ENCODE peak calls at places on chromosomes 16 and 17, in five cellular contexts. V is body of pancreas, I is transverse colon, T is dorsolateral prefrontal cortex, F is heart right ventricle. P is an unnamed sample.

GRCh38 chr17:45394913-45395568 is 37.6 kb downstream of the ARHGAP27 start:
- DNase-seq in V (peak; percentile 68), I (peak; percentile 65), T (peak; percentile 67), F (peak; percentile 73), P (peak; percentile 81)

GRCh38 chr16:70267516-70267915 is 15.8 kb upstream of the EXOSC6 start:
- DNase-seq in V (no peak), I (peak; percentile 33), T (no peak), F (no peak), P (no peak)

GRCh38 chr17:78040561-78041400 is 82.3 kb downstream of the TNRC6C start:
- DNase-seq in V (peak; percentile 23), I (peak; percentile 41), T (peak; percentile 81), F (peak; percentile 54), P (no peak)

GRCh38 chr17:78748730-78749317 is 33.2 kb downstream of the CYTH1 start:
- DNase-seq in V (peak; percentile 29), I (peak; percentile 68), T (no peak), F (peak; percentile 53), P (no peak)

GRCh38 chr16:49503242-49504022 is 129.8 kb downstream of the C16orf78 start:
- DNase-seq in V (no peak), I (peak; percentile 30), T (no peak), F (no peak), P (no peak)

GRCh38 chr16:67537270-67537635 is 8.6 kb downstream of the RIPOR1 start:
- DNase-seq in V (peak; percentile 65), I (peak; percentile 57), T (no peak), F (peak; percentile 80), P (no peak)

GRCh38 chr16:21962475-21962874 is 9.3 kb downstream of the UQCRC2 start:
- DNase-seq in V (no peak), I (no peak), T (no peak), F (no peak), P (no peak)

GRCh38 chr17:79087428-79088143 is 13.0 kb downstream of the ENGASE start:
- DNase-seq in V (peak; percentile 72), I (peak; percentile 76), T (peak; percentile 84), F (peak; percentile 57), P (no peak)

GRCh38 chr16:23304620-23305019 is 2.5 kb downstream of the SCNN1B start:
- DNase-seq in V (no peak), I (no peak), T (no peak), F (no peak), P (no peak)

GRCh38 chr17:57989011-57989345 is 924 bp upstream of the VEZF1 start:
- DNase-seq in V (peak; percentile 45), I (peak; percentile 34), T (no peak), F (peak; percentile 71), P (no peak)

GRCh38 chr16:50802000-50802399 is 60.1 kb downstream of the CYLD start:
- DNase-seq in V (no peak), I (no peak), T (no peak), F (no peak), P (peak; percentile 30)

GRCh38 chr16:56193951-56194726 is 2.9 kb downstream of the GNAO1 start:
- DNase-seq in V (peak; percentile 75), I (peak; percentile 70), T (peak; percentile 90), F (peak; percentile 88), P (no peak)

GRCh38 chr17:35630530-35631148 is 43.5 kb downstream of the AP2B1 start:
- DNase-seq in V (no peak), I (no peak), T (no peak), F (no peak), P (no peak)

GRCh38 chr17:17063546-17064122 is 21.4 kb downstream of the MPRIP start:
- DNase-seq in V (peak; percentile 53), I (peak; percentile 33), T (peak; percentile 91), F (peak; percentile 56), P (no peak)

GRCh38 chr17:3983945-3984484 is 19.8 kb upstream of the ATP2A3 start:
- DNase-seq in V (no peak), I (no peak), T (no peak), F (peak; percentile 63), P (no peak)

GRCh38 chr16:56672761-56673536 is 3.3 kb downstream of the MT1H start:
- DNase-seq in V (no peak), I (no peak), T (no peak), F (no peak), P (no peak)

GRCh38 chr16:85431431-85432124 is 181.5 kb upstream of the GSE1 start:
- DNase-seq in V (no peak), I (peak; percentile 5), T (peak; percentile 39), F (no peak), P (no peak)

GRCh38 chr17:2259769-2260536 is 43.6 kb downstream of the SMG6 start:
- DNase-seq in V (no peak), I (peak; percentile 64), T (no peak), F (no peak), P (no peak)

GRCh38 chr16:66502020-66502913 is 47.7 kb downstream of the TK2 start:
- DNase-seq in V (no peak), I (no peak), T (no peak), F (no peak), P (no peak)

GRCh38 chr16:28975158-28975603 is 603 bp downstream of the SPNS1 start:
- DNase-seq in V (no peak), I (no peak), T (no peak), F (no peak), P (no peak)

GRCh38 chr17:49966767-49967166 is 2.2 kb upstream of the DLX4 start:
- DNase-seq in V (no peak), I (no peak), T (no peak), F (no peak), P (no peak)

GRCh38 chr17:49964539-49965521 is 4.2 kb upstream of the DLX4 start:
- DNase-seq in V (no peak), I (no peak), T (no peak), F (no peak), P (no peak)

GRCh38 chr17:49963626-49964538 is 5.1 kb upstream of the DLX4 start:
- DNase-seq in V (no peak), I (no peak), T (no peak), F (no peak), P (no peak)

GRCh38 chr17:49967205-49967604 is 1.8 kb upstream of the DLX4 start:
- DNase-seq in V (no peak), I (no peak), T (no peak), F (no peak), P (no peak)

DNA sequence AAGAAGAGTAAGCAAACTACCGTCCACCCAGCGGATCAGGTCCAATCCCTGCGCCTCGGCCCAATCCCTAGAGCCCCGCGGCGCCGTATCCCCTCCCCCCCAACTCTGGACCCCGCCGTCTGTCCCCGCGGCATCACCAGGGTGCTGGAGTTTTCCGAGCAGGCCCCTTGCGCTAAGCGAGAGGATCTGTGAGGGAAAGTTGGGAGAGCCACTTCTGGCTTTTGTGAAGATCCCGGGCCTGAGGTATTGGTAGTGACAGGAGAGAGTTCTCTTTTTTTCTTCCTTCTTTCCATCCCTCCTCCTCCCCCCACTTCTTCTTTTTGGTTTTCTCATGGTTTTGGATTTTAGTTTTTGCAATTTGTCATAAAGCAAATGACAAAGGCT is 3.5 kb upstream of the DLX4 start:
- DNase-seq in V (no peak), I (no peak), T (no peak), F (no peak), P (no peak)
- H3K27me3 ChIP-seq in V (peaks cover 38% of the 10 kb centered on the region), I (peaks cover 99% of the 10 kb centered on the region), T (peaks cover 89% of the 10 kb centered on the region), F (peaks cover 99% of the 10 kb centered on the region), P (peaks cover 91% of the 10 kb centered on the region)

DNA sequence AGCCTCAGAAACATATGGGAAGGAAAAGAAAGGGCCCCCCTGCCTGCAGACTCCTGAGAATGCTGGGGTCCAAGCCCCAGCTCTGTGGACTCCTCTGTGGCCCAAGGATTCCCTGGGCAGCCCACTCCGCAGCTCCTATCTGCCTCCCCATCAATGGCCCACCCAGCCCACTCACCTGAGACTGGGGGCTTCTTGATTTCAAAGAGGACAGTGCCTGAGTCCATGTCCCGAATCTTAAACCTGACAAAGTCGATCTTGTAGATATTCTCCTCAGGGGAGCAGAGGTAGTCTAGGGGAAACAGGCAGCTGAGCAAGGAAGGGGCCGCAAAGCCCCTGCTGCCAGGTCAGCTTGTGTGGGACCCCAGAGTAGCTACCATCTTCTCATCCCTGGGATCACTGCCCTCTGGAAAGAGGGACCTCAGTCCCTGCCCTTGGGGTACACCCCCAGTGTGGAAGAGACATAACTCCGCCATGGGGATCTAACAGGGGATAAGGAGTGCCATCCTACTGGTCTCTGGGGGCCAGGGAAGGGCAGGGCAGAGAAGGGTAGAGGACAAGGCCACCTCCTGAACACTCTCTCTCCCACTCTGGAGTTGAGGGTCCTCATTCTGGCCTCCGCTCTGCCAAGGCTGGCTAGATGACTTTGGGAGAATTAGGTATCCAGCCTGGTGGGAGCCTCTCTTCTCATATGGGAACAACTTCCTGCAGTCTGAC is 3.9 kb downstream of the UNC119 start:
- DNase-seq in V (no peak), I (no peak), T (no peak), F (no peak), P (no peak)
- H3K4me3 ChIP-seq in V (no peak overlapping the region), I (no peak overlapping the region), T (no peak overlapping the region), F (no peak overlapping the region), P (no peak overlapping the region)

DNA sequence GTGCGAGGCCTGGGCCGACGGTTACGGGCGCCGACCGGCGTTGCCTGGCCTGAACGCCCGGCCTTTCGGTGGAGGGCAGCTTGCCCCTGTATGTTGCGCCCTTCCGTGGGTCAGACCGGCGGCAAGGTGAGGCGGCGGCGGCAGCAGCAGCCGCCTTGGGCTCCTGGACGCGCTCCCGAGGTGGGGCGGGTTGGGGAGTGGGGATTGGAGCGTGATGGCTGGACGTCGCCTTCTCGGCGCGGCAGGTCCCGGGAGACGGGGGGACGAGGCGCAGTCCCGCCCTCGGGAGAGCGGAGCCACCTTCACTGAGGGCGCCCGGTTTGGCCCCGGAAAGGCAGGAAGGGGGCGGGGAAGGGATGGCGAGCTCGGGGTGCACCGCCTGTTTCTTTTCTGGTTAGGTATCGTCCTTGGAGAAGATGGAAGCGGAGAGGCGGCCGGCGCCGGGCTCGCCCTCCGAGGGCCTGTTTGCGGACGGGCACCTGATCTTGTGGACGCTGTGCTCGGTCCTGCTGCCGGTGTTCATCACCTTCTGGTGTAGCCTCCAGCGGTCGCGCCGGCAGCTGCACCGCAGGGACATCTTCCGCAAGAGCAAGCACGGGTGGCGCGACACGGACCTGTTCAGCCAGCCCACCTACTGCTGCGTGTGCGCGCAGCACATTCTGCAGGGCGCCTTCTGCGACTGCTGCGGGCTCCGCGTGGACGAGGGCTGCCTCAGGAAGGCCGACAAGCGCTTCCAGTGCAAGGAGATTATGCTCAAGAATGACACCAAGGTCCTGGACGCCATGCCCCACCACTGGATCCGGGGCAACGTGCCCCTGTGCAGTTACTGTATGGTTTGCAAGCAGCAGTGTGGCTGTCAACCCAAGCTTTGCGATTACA is 668 bp downstream of the DGKE start:
- DNase-seq in V (peak; percentile 69), I (peak; percentile 73), T (peak; percentile 65), F (peak; percentile 32), P (no peak)
- TF ChIP-seq CTCF in V (no peak), I (no peak), T (no peak), F (no peak), P (no peak)

DNA sequence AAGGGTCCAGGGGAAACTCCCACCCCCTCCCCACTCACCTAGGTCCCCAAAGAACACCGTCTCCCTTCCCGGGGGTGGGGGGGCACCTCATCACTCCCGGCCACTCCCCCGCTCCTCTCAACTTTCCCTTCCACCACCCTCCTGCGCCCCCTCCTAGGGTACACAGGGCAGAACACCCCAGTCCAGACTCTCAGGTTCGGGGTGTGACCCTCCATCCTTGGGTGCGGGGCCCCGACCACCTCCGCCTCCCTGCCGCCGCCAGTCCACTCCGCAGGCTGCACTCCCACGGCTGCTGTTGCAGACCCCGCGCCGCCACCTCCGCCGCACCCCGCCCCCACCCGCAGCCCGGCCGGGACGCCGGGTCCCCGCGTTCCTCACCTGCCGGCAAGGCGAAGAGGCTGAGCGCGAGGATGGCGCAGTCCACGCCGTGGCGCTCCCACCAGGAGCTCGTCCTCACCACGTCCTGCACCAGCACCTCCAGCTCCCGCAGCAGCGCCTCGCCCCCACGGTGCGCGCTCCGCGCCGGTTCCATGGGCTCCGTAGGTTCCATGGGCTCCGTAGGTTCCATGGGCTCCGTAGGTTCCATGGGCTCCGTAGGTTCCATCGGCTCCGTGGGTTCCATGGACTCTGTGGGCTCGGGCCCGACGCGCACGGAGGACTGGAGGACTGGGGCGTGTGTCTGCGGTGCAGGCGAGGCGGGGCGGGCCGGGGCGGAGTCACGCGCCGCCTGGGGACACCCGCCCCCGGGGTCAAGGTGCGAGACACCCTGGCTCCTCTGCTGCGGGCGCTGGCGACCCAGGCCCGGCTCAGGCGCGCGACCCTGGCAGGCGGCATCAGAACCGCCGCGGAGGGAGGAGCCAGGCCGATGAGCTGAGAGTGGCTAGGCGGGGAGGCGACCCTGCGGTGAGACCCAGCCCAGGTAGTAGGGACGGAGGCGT is at the start of gene FADS6:
- DNase-seq in V (no peak), I (peak; percentile 34), T (peak; percentile 55), F (no peak), P (no peak)
- H3K27me3 ChIP-seq in V (no peaks in the 10 kb centered on the region), I (peaks cover 79% of the 10 kb centered on the region), T (peaks cover 31% of the 10 kb centered on the region), F (peaks cover 78% of the 10 kb centered on the region), P (peaks cover 77% of the 10 kb centered on the region)

P was measured in AG04450.